ENCODE peak calls at places on chromosomes 2 and 18, in nine cellular contexts. J is hepatic stellate cell; I is GM10248; F is Peyer's patch; Q is T-cell; N is mesendoderm; V is stimulated activated CD4-positive, alpha-beta T cell treated with anti-CD3 and anti-CD28 coated beads, TNF-alpha, amount 100 ng/mL, for 24 hours; O is heart right ventricle; D is cardiac fibroblast. W is an unnamed sample.

GRCh38 chr2:72414108-72414507 is 266.4 kb upstream of the CYP26B1 start:
- DNase-seq in J (no peak), I (no peak), F (no peak), Q (no peak), N (no peak), V (no peak), O (no peak), D (peak), W (no peak)

GRCh38 chr2:215755651-215756350 is 257.6 kb downstream of the MREG start:
- DNase-seq in J (no peak), I (no peak), F (no peak), Q (no peak), N (no peak), V (no peak), O (no peak), D (peak), W (no peak)

GRCh38 chr2:8663997-8664396 is 17.9 kb upstream of the ID2 start:
- DNase-seq in J (no peak), I (no peak), F (no peak), Q (no peak), N (no peak), V (no peak), O (no peak), D (no peak), W (no peak)

GRCh38 chr2:197168705-197169104 is 141.9 kb downstream of the ANKRD44 start:
- DNase-seq in J (peak), I (peak), F (peak), Q (peak), N (peak), V (peak), O (peak), D (peak), W (peak)

GRCh38 chr2:217610411-217610814 is 392.4 kb downstream of the TNS1 start:
- DNase-seq in J (no peak), I (peak), F (peak), Q (peak), N (no peak), V (peak), O (no peak), D (no peak), W (peak)

GRCh38 chr18:79302120-79302519 is 93.6 kb upstream of the NFATC1 start:
- DNase-seq in J (no peak), I (no peak), F (peak), Q (no peak), N (no peak), V (no peak), O (no peak), D (no peak), W (no peak)

GRCh38 chr2:30688956-30689401 is 118.3 kb downstream of the CAPN13 start:
- DNase-seq in J (no peak), I (no peak), F (no peak), Q (no peak), N (no peak), V (no peak), O (peak), D (no peak), W (no peak)

GRCh38 chr18:61992923-61993322 is 100.1 kb upstream of the RNF152 start:
- DNase-seq in J (no peak), I (no peak), F (no peak), Q (no peak), N (no peak), V (no peak), O (no peak), D (peak), W (no peak)

GRCh38 chr2:24493713-24494112 is 2.7 kb downstream of the NCOA1 start:
- DNase-seq in J (no peak), I (no peak), F (no peak), Q (no peak), N (no peak), V (no peak), O (no peak), D (peak), W (no peak)

GRCh38 chr2:231245253-231246094 is 47.0 kb downstream of the ARMC9 start:
- DNase-seq in J (no peak), I (no peak), F (peak), Q (no peak), N (peak), V (no peak), O (no peak), D (no peak), W (no peak)

GRCh38 chr2:119960821-119961220 is 52.1 kb upstream of the EPB41L5 start:
- DNase-seq in J (no peak), I (no peak), F (no peak), Q (no peak), N (no peak), V (no peak), O (no peak), D (peak), W (no peak)

GRCh38 chr2:70381821-70382220 is 80.0 kb upstream of the FAM136A start:
- DNase-seq in J (no peak), I (no peak), F (no peak), Q (no peak), N (peak), V (no peak), O (no peak), D (peak), W (no peak)

GRCh38 chr2:121479882-121480522 is 50.7 kb upstream of the RNU4ATAC start:
- DNase-seq in J (no peak), I (no peak), F (peak), Q (no peak), N (peak), V (no peak), O (no peak), D (no peak), W (no peak)

GRCh38 chr2:112640800-112641675 is 4.7 kb upstream of the SLC20A1 start:
- DNase-seq in J (peak), I (no peak), F (no peak), Q (no peak), N (no peak), V (no peak), O (no peak), D (peak), W (no peak)

GRCh38 chr2:96899084-96899735 is 29.3 kb upstream of the SEMA4C start:
- DNase-seq in J (no peak), I (no peak), F (no peak), Q (no peak), N (no peak), V (no peak), O (no peak), D (peak), W (no peak)

GRCh38 chr2:9744256-9745004 is 98.8 kb upstream of the TAF1B start:
- DNase-seq in J (no peak), I (no peak), F (peak), Q (no peak), N (no peak), V (no peak), O (no peak), D (no peak), W (no peak)

W was measured in NCI-H748 treated with DMSO at 0.1 percent for 48 hours.